ENCODE peak calls at places on chromosomes 4 and X, in seven cellular contexts. One of them, this sample, is unnamed.

GRCh38 chrX:41718481-41719245 is 5.3 kb upstream of the GPR82 start:
- DNase-seq in mesothelial cell of epicardium: no peak
- DNase-seq in right lobe of liver: no peak
- DNase-seq in GM23338: peak; percentile 78
- DNase-seq in lung: no peak
- DNase-seq in nephron progenitor cell: peak; percentile 21
- DNase-seq in lower lobe of right lung: no peak
- DNase-seq in this sample: no peak

GRCh38 chr4:1952719-1953118 is 56.1 kb downstream of the NELFA start:
- DNase-seq in mesothelial cell of epicardium: no peak
- DNase-seq in right lobe of liver: no peak
- DNase-seq in GM23338: no peak
- DNase-seq in lung: no peak
- DNase-seq in nephron progenitor cell: no peak
- DNase-seq in lower lobe of right lung: no peak
- DNase-seq in this sample: no peak

GRCh38 chr4:112982677-112983076 is 66.8 kb upstream of the ANK2 start:
- DNase-seq in mesothelial cell of epicardium: no peak
- DNase-seq in right lobe of liver: no peak
- DNase-seq in GM23338: no peak
- DNase-seq in lung: no peak
- DNase-seq in nephron progenitor cell: no peak
- DNase-seq in lower lobe of right lung: no peak
- DNase-seq in this sample: no peak

GRCh38 chrX:112341598-112341997 is 259.0 kb upstream of the TRPC5 start:
- DNase-seq in mesothelial cell of epicardium: no peak
- DNase-seq in right lobe of liver: no peak
- DNase-seq in GM23338: no peak
- DNase-seq in lung: no peak
- DNase-seq in nephron progenitor cell: no peak
- DNase-seq in lower lobe of right lung: no peak
- DNase-seq in this sample: no peak

GRCh38 chr4:57554693-57555092 is 444.5 kb upstream of the IGFBP7 start:
- DNase-seq in mesothelial cell of epicardium: no peak
- DNase-seq in right lobe of liver: no peak
- DNase-seq in GM23338: no peak
- DNase-seq in lung: no peak
- DNase-seq in nephron progenitor cell: no peak
- DNase-seq in lower lobe of right lung: no peak
- DNase-seq in this sample: no peak

GRCh38 chr4:44319129-44319528 is 129.5 kb downstream of the KCTD8 start:
- DNase-seq in mesothelial cell of epicardium: no peak
- DNase-seq in right lobe of liver: no peak
- DNase-seq in GM23338: no peak
- DNase-seq in lung: no peak
- DNase-seq in nephron progenitor cell: no peak
- DNase-seq in lower lobe of right lung: no peak
- DNase-seq in this sample: no peak

GRCh38 chr4:56817840-56818491 is 3.5 kb downstream of the SPINK2 start:
- DNase-seq in mesothelial cell of epicardium: no peak
- DNase-seq in right lobe of liver: no peak
- DNase-seq in GM23338: no peak
- DNase-seq in lung: no peak
- DNase-seq in nephron progenitor cell: no peak
- DNase-seq in lower lobe of right lung: no peak
- DNase-seq in this sample: no peak

GRCh38 chrX:39196192-39197102 is 395.2 kb downstream of the MID1IP1 start:
- DNase-seq in mesothelial cell of epicardium: no peak
- DNase-seq in right lobe of liver: no peak
- DNase-seq in GM23338: peak; percentile 6
- DNase-seq in lung: no peak
- DNase-seq in nephron progenitor cell: no peak
- DNase-seq in lower lobe of right lung: no peak
- DNase-seq in this sample: no peak

GRCh38 chr4:175298119-175298518 is 380.0 kb downstream of the ADAM29 start:
- DNase-seq in mesothelial cell of epicardium: no peak
- DNase-seq in right lobe of liver: no peak
- DNase-seq in GM23338: no peak
- DNase-seq in lung: no peak
- DNase-seq in nephron progenitor cell: no peak
- DNase-seq in lower lobe of right lung: no peak
- DNase-seq in this sample: no peak

GRCh38 chr4:70901984-70902576 is at the start of gene MOB1B:
- DNase-seq in mesothelial cell of epicardium: peak; percentile 86
- DNase-seq in right lobe of liver: peak; percentile 88
- DNase-seq in GM23338: peak; percentile 97
- DNase-seq in lung: peak; percentile 89
- DNase-seq in nephron progenitor cell: peak; percentile 93
- DNase-seq in lower lobe of right lung: peak; percentile 91
- DNase-seq in this sample: peak; percentile 45

GRCh38 chrX:107978707-107979307 is 3.4 kb downstream of the TEX13B start:
- DNase-seq in mesothelial cell of epicardium: no peak
- DNase-seq in right lobe of liver: no peak
- DNase-seq in GM23338: peak; percentile 62
- DNase-seq in lung: no peak
- DNase-seq in nephron progenitor cell: no peak
- DNase-seq in lower lobe of right lung: no peak
- DNase-seq in this sample: no peak

DNA sequence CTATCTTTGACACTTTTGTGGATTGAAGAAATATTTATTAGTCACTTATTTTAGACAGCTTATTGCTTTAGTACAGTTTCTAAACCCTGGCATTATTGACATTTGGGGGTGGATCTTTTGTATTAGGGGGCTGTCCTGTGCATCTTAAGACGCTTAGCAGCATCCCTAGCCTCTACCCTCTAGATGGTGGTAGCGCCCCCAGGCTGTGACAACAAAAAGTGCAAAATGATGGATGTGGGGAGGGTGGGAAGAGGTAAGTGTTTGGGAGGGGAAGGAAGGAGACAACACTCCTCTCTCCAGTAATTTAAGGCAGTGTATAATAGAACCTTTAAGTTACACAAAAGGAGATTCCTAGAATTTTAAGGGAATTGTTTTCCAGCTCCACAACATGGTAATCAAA is 1210.6 kb downstream of the C4orf33 start:
- DNase-seq in mesothelial cell of epicardium: no peak
- DNase-seq in right lobe of liver: no peak
- DNase-seq in GM23338: peak; percentile 77
- DNase-seq in lung: no peak
- DNase-seq in nephron progenitor cell: no peak
- DNase-seq in lower lobe of right lung: no peak
- DNase-seq in this sample: no peak
- TF ChIP-seq CTCF in mesothelial cell of epicardium: no peak
- TF ChIP-seq CTCF in right lobe of liver: no peak
- TF ChIP-seq CTCF in GM23338: peak; percentile 93
- TF ChIP-seq CTCF in lung: no peak
- TF ChIP-seq CTCF in nephron progenitor cell: no peak
- TF ChIP-seq CTCF in lower lobe of right lung: no peak
- TF ChIP-seq CTCF in this sample: no peak

GRCh38 chrX:135595543-135595942 is 75.1 kb downstream of the INTS6L start:
- DNase-seq in mesothelial cell of epicardium: no peak
- DNase-seq in right lobe of liver: no peak
- DNase-seq in GM23338: no peak
- DNase-seq in lung: no peak
- DNase-seq in nephron progenitor cell: no peak
- DNase-seq in lower lobe of right lung: no peak
- DNase-seq in this sample: no peak

GRCh38 chrX:135591871-135592270 is 71.4 kb downstream of the INTS6L start:
- DNase-seq in mesothelial cell of epicardium: no peak
- DNase-seq in right lobe of liver: no peak
- DNase-seq in GM23338: peak; percentile 10
- DNase-seq in lung: no peak
- DNase-seq in nephron progenitor cell: no peak
- DNase-seq in lower lobe of right lung: no peak
- DNase-seq in this sample: no peak

DNA sequence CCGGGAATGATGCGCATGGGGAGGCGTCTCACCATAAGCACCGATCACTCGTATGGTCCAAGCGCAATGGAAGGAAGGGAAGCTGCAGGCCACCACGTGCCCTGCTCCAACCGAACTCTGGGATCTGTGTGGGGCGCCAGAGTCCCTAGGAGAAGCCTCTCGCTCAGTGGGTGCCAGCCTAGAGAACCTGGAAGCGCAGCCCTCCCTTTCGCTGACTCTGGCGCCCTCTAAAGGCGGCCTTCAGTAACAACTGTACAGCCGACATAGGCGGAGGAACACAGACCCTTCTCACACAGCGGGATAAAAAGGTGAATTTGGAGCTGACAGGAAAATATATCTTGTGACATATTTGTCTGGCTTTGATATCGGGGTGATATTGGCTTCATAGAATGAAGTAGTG is 76.0 kb downstream of the INTS6L start:
- DNase-seq in mesothelial cell of epicardium: no peak
- DNase-seq in right lobe of liver: no peak
- DNase-seq in GM23338: peak; percentile 72
- DNase-seq in lung: no peak
- DNase-seq in nephron progenitor cell: peak; percentile 59
- DNase-seq in lower lobe of right lung: peak; percentile 42
- DNase-seq in this sample: no peak
- TF ChIP-seq CTCF in mesothelial cell of epicardium: peak; percentile 41
- TF ChIP-seq CTCF in right lobe of liver: peak; percentile 33
- TF ChIP-seq CTCF in GM23338: peak; percentile 74
- TF ChIP-seq CTCF in lung: peak; percentile 16
- TF ChIP-seq CTCF in nephron progenitor cell: peak; percentile 48
- TF ChIP-seq CTCF in lower lobe of right lung: peak; percentile 52
- TF ChIP-seq CTCF in this sample: no peak

DNA sequence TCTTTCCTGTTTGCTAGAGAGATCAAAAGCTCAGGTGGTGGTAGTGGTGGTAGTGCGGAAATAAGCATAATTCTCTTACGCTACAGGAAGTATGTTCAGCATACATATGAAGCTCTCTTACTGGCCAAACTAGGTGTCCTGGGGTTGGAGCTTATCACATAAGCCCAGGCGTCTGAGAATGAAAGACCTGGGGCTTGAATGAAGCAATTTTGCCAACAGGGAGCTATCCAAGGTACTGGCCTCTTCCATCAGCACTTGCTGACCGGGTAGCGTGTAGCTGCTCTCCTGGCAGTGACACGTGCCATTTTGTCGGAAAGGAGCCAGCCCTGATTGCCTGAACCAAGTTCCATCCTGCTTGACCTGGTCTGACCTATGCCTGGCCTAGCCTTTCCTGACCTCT is 65.9 kb upstream of the HPF1 start:
- DNase-seq in mesothelial cell of epicardium: peak; percentile 29
- DNase-seq in right lobe of liver: peak; percentile 84
- DNase-seq in GM23338: peak; percentile 83
- DNase-seq in lung: no peak
- DNase-seq in nephron progenitor cell: peak; percentile 70
- DNase-seq in lower lobe of right lung: no peak
- DNase-seq in this sample: no peak
- TF ChIP-seq CTCF in mesothelial cell of epicardium: no peak
- TF ChIP-seq CTCF in right lobe of liver: no peak
- TF ChIP-seq CTCF in GM23338: no peak
- TF ChIP-seq CTCF in lung: no peak
- TF ChIP-seq CTCF in nephron progenitor cell: no peak
- TF ChIP-seq CTCF in lower lobe of right lung: no peak
- TF ChIP-seq CTCF in this sample: no peak

GRCh38 chr4:147811878-147812277 is 80.0 kb downstream of the ARHGAP10 start:
- DNase-seq in mesothelial cell of epicardium: no peak
- DNase-seq in right lobe of liver: no peak
- DNase-seq in GM23338: no peak
- DNase-seq in lung: no peak
- DNase-seq in nephron progenitor cell: no peak
- DNase-seq in lower lobe of right lung: no peak
- DNase-seq in this sample: no peak

GRCh38 chr4:147808447-147808846 is 76.6 kb downstream of the ARHGAP10 start:
- DNase-seq in mesothelial cell of epicardium: no peak
- DNase-seq in right lobe of liver: no peak
- DNase-seq in GM23338: no peak
- DNase-seq in lung: no peak
- DNase-seq in nephron progenitor cell: no peak
- DNase-seq in lower lobe of right lung: no peak
- DNase-seq in this sample: no peak

GRCh38 chr4:147813107-147813773 is 81.4 kb downstream of the ARHGAP10 start:
- DNase-seq in mesothelial cell of epicardium: no peak
- DNase-seq in right lobe of liver: no peak
- DNase-seq in GM23338: no peak
- DNase-seq in lung: no peak
- DNase-seq in nephron progenitor cell: no peak
- DNase-seq in lower lobe of right lung: no peak
- DNase-seq in this sample: no peak

GRCh38 chr4:147814334-147814733 is 82.4 kb downstream of the ARHGAP10 start:
- DNase-seq in mesothelial cell of epicardium: no peak
- DNase-seq in right lobe of liver: no peak
- DNase-seq in GM23338: no peak
- DNase-seq in lung: no peak
- DNase-seq in nephron progenitor cell: no peak
- DNase-seq in lower lobe of right lung: no peak
- DNase-seq in this sample: no peak

DNA sequence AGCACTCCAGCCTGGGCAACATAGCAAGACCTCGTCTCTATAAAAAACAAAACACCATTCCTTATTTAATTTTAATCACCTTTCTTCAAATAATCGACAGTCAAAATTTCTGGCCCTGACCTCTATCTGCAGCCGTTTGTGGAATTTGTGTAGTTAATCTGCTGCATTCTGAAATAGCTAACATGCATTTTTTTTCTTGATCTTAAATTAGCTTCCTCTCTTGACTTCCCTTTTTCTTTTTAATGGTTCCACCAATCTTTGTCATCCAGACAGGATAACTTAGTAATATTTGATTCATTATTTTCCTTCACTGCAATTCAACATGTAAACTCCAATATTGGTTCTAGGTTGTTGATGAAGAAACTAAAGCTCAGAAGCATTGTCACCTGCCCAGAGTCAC is 77.3 kb downstream of the ARHGAP10 start:
- DNase-seq in mesothelial cell of epicardium: no peak
- DNase-seq in right lobe of liver: no peak
- DNase-seq in GM23338: no peak
- DNase-seq in lung: no peak
- DNase-seq in nephron progenitor cell: no peak
- DNase-seq in lower lobe of right lung: no peak
- DNase-seq in this sample: no peak
- TF ChIP-seq CTCF in mesothelial cell of epicardium: no peak
- TF ChIP-seq CTCF in right lobe of liver: no peak
- TF ChIP-seq CTCF in GM23338: no peak
- TF ChIP-seq CTCF in lung: no peak
- TF ChIP-seq CTCF in nephron progenitor cell: no peak
- TF ChIP-seq CTCF in lower lobe of right lung: no peak
- TF ChIP-seq CTCF in this sample: no peak